ENCODE peak calls at places on chromosomes 6 and 20, in eight cellular contexts. One of them, this sample, is unnamed.

GRCh38 chr6:106630366-106630765 is 988 bp downstream of the QRSL1 start:
- DNase-seq in left ventricle myocardium inferior: no peak
- DNase-seq in astrocyte of the spinal cord: no peak
- DNase-seq in endothelial cell: no peak
- DNase-seq in GM10248: peak
- DNase-seq in ovary: no peak
- DNase-seq in astrocyte of the cerebellum: no peak
- DNase-seq in SK-N-SH: no peak
- DNase-seq in this sample: no peak

GRCh38 chr6:159533016-159533415 is 160.0 kb downstream of the SOD2 start:
- DNase-seq in left ventricle myocardium inferior: no peak
- DNase-seq in astrocyte of the spinal cord: no peak
- DNase-seq in endothelial cell: no peak
- DNase-seq in GM10248: no peak
- DNase-seq in ovary: no peak
- DNase-seq in astrocyte of the cerebellum: no peak
- DNase-seq in SK-N-SH: no peak
- DNase-seq in this sample: no peak

GRCh38 chr6:32439139-32439538 is 548 bp upstream of the HLA-DRA start:
- DNase-seq in left ventricle myocardium inferior: no peak
- DNase-seq in astrocyte of the spinal cord: no peak
- DNase-seq in endothelial cell: no peak
- DNase-seq in GM10248: no peak
- DNase-seq in ovary: no peak
- DNase-seq in astrocyte of the cerebellum: no peak
- DNase-seq in SK-N-SH: no peak
- DNase-seq in this sample: no peak

GRCh38 chr6:139474145-139475108 is 100.0 kb upstream of the CITED2 start:
- DNase-seq in left ventricle myocardium inferior: no peak
- DNase-seq in astrocyte of the spinal cord: peak
- DNase-seq in endothelial cell: no peak
- DNase-seq in GM10248: peak
- DNase-seq in ovary: peak
- DNase-seq in astrocyte of the cerebellum: no peak
- DNase-seq in SK-N-SH: no peak
- DNase-seq in this sample: no peak

GRCh38 chr6:115544765-115545409 is 515.8 kb downstream of the FRK start:
- DNase-seq in left ventricle myocardium inferior: no peak
- DNase-seq in astrocyte of the spinal cord: no peak
- DNase-seq in endothelial cell: no peak
- DNase-seq in GM10248: no peak
- DNase-seq in ovary: no peak
- DNase-seq in astrocyte of the cerebellum: no peak
- DNase-seq in SK-N-SH: no peak
- DNase-seq in this sample: no peak

GRCh38 chr6:7910654-7911344 is at the start of gene TXNDC5:
- DNase-seq in left ventricle myocardium inferior: peak
- DNase-seq in astrocyte of the spinal cord: peak
- DNase-seq in endothelial cell: peak
- DNase-seq in GM10248: peak
- DNase-seq in ovary: peak
- DNase-seq in astrocyte of the cerebellum: peak
- DNase-seq in SK-N-SH: peak
- DNase-seq in this sample: peak

GRCh38 chr6:6008648-6009421 is 2.1 kb upstream of the NRN1 start:
- DNase-seq in left ventricle myocardium inferior: peak
- DNase-seq in astrocyte of the spinal cord: peak
- DNase-seq in endothelial cell: peak
- DNase-seq in GM10248: peak
- DNase-seq in ovary: peak
- DNase-seq in astrocyte of the cerebellum: no peak
- DNase-seq in SK-N-SH: peak
- DNase-seq in this sample: peak

GRCh38 chr6:7115452-7116223 is 7.9 kb downstream of the RREB1 start:
- DNase-seq in left ventricle myocardium inferior: no peak
- DNase-seq in astrocyte of the spinal cord: no peak
- DNase-seq in endothelial cell: no peak
- DNase-seq in GM10248: no peak
- DNase-seq in ovary: no peak
- DNase-seq in astrocyte of the cerebellum: no peak
- DNase-seq in SK-N-SH: no peak
- DNase-seq in this sample: no peak

GRCh38 chr6:158536084-158536890 is 23.6 kb upstream of the TMEM181 start:
- DNase-seq in left ventricle myocardium inferior: peak
- DNase-seq in astrocyte of the spinal cord: peak
- DNase-seq in endothelial cell: peak
- DNase-seq in GM10248: peak
- DNase-seq in ovary: peak
- DNase-seq in astrocyte of the cerebellum: peak
- DNase-seq in SK-N-SH: peak
- DNase-seq in this sample: peak

GRCh38 chr6:56004421-56004820 is 129.0 kb upstream of the BMP5 start:
- DNase-seq in left ventricle myocardium inferior: no peak
- DNase-seq in astrocyte of the spinal cord: peak
- DNase-seq in endothelial cell: no peak
- DNase-seq in GM10248: no peak
- DNase-seq in ovary: no peak
- DNase-seq in astrocyte of the cerebellum: no peak
- DNase-seq in SK-N-SH: no peak
- DNase-seq in this sample: no peak

GRCh38 chr6:15985354-15985995 is 143.4 kb upstream of the MYLIP start:
- DNase-seq in left ventricle myocardium inferior: no peak
- DNase-seq in astrocyte of the spinal cord: no peak
- DNase-seq in endothelial cell: no peak
- DNase-seq in GM10248: no peak
- DNase-seq in ovary: no peak
- DNase-seq in astrocyte of the cerebellum: no peak
- DNase-seq in SK-N-SH: no peak
- DNase-seq in this sample: no peak

GRCh38 chr6:14468656-14469321 is 351.2 kb downstream of the CD83 start:
- DNase-seq in left ventricle myocardium inferior: no peak
- DNase-seq in astrocyte of the spinal cord: no peak
- DNase-seq in endothelial cell: no peak
- DNase-seq in GM10248: no peak
- DNase-seq in ovary: no peak
- DNase-seq in astrocyte of the cerebellum: no peak
- DNase-seq in SK-N-SH: no peak
- DNase-seq in this sample: peak

GRCh38 chr6:160428818-160429744 is 80.9 kb downstream of the SLC22A3 start:
- DNase-seq in left ventricle myocardium inferior: no peak
- DNase-seq in astrocyte of the spinal cord: no peak
- DNase-seq in endothelial cell: no peak
- DNase-seq in GM10248: no peak
- DNase-seq in ovary: no peak
- DNase-seq in astrocyte of the cerebellum: no peak
- DNase-seq in SK-N-SH: no peak
- DNase-seq in this sample: peak

GRCh38 chr6:37141291-37142046 is 28.5 kb upstream of the PIM1 start:
- DNase-seq in left ventricle myocardium inferior: no peak
- DNase-seq in astrocyte of the spinal cord: peak
- DNase-seq in endothelial cell: no peak
- DNase-seq in GM10248: no peak
- DNase-seq in ovary: peak
- DNase-seq in astrocyte of the cerebellum: peak
- DNase-seq in SK-N-SH: no peak
- DNase-seq in this sample: no peak

GRCh38 chr6:123855493-123855892 is 51.8 kb downstream of the NKAIN2 start:
- DNase-seq in left ventricle myocardium inferior: no peak
- DNase-seq in astrocyte of the spinal cord: no peak
- DNase-seq in endothelial cell: no peak
- DNase-seq in GM10248: no peak
- DNase-seq in ovary: no peak
- DNase-seq in astrocyte of the cerebellum: no peak
- DNase-seq in SK-N-SH: no peak
- DNase-seq in this sample: no peak

GRCh38 chr20:58463231-58463630 is 52.0 kb downstream of the APCDD1L start:
- DNase-seq in left ventricle myocardium inferior: no peak
- DNase-seq in astrocyte of the spinal cord: no peak
- DNase-seq in endothelial cell: no peak
- DNase-seq in GM10248: no peak
- DNase-seq in ovary: no peak
- DNase-seq in astrocyte of the cerebellum: no peak
- DNase-seq in SK-N-SH: no peak
- DNase-seq in this sample: no peak

GRCh38 chr20:19726126-19726525 is 31.9 kb upstream of the RIN2 start:
- DNase-seq in left ventricle myocardium inferior: no peak
- DNase-seq in astrocyte of the spinal cord: peak
- DNase-seq in endothelial cell: no peak
- DNase-seq in GM10248: no peak
- DNase-seq in ovary: no peak
- DNase-seq in astrocyte of the cerebellum: no peak
- DNase-seq in SK-N-SH: no peak
- DNase-seq in this sample: no peak

DNA sequence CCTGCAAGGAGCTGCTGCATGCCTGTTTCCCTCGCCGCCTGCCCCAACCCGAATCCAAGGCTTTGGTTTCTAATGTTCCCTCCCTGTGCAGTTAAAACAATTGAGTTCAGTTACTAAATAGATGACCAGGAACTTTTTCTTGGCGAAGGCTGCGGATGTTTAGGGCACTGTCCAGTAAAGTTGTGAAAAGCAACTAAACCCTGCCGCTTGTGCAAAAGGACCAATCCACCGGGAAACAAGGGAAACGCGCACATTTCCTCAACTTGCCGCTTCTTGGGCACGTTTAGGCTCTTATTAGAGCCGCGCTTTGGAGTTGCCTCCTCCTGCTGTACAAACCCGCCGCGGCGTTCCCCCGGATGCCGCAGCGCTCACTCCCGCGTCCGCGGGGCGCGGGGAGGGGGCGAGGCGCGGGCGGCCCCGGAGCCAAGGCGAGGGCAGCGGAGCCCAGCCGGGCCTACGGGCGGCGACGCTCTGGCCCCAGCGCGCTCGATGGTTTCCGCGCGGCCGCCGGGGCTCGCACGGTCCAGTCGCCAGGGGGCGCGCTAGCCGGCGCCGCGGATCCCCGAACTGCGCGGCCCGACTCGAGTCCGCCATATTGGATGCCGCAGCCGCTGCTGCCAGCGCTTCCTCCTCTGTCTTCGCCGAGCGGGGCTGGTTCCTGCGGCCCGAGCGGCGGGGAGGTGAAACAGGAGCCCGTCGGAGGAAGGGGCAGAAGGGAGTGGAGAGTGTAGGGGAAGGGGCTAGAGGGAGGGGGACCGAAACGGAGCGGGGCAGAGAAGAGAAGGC is at the start of gene SCAF8:
- DNase-seq in left ventricle myocardium inferior: peak
- DNase-seq in astrocyte of the spinal cord: peak
- DNase-seq in endothelial cell: peak
- DNase-seq in GM10248: peak
- DNase-seq in ovary: peak
- DNase-seq in astrocyte of the cerebellum: peak
- DNase-seq in SK-N-SH: peak
- DNase-seq in this sample: peak
- TF ChIP-seq CTCF in left ventricle myocardium inferior: peak
- TF ChIP-seq CTCF in astrocyte of the spinal cord: peak
- TF ChIP-seq CTCF in endothelial cell: peak
- TF ChIP-seq CTCF in GM10248: peak
- TF ChIP-seq CTCF in ovary: peak
- TF ChIP-seq CTCF in astrocyte of the cerebellum: peak
- TF ChIP-seq CTCF in SK-N-SH: peak
- TF ChIP-seq CTCF in this sample: peak

GRCh38 chr20:23917024-23917725 is 37.6 kb upstream of the CST5 start:
- DNase-seq in left ventricle myocardium inferior: no peak
- DNase-seq in astrocyte of the spinal cord: no peak
- DNase-seq in endothelial cell: no peak
- DNase-seq in GM10248: no peak
- DNase-seq in ovary: no peak
- DNase-seq in astrocyte of the cerebellum: no peak
- DNase-seq in SK-N-SH: no peak
- DNase-seq in this sample: no peak

GRCh38 chr20:23920936-23921335 is 41.4 kb upstream of the CST5 start:
- DNase-seq in left ventricle myocardium inferior: no peak
- DNase-seq in astrocyte of the spinal cord: no peak
- DNase-seq in endothelial cell: no peak
- DNase-seq in GM10248: no peak
- DNase-seq in ovary: no peak
- DNase-seq in astrocyte of the cerebellum: no peak
- DNase-seq in SK-N-SH: peak
- DNase-seq in this sample: no peak

GRCh38 chr20:23918101-23918862 is 38.7 kb upstream of the CST5 start:
- DNase-seq in left ventricle myocardium inferior: no peak
- DNase-seq in astrocyte of the spinal cord: no peak
- DNase-seq in endothelial cell: no peak
- DNase-seq in GM10248: no peak
- DNase-seq in ovary: no peak
- DNase-seq in astrocyte of the cerebellum: no peak
- DNase-seq in SK-N-SH: no peak
- DNase-seq in this sample: peak

GRCh38 chr20:23920408-23920780 is 40.8 kb upstream of the CST5 start:
- DNase-seq in left ventricle myocardium inferior: no peak
- DNase-seq in astrocyte of the spinal cord: no peak
- DNase-seq in endothelial cell: no peak
- DNase-seq in GM10248: no peak
- DNase-seq in ovary: no peak
- DNase-seq in astrocyte of the cerebellum: no peak
- DNase-seq in SK-N-SH: no peak
- DNase-seq in this sample: no peak

DNA sequence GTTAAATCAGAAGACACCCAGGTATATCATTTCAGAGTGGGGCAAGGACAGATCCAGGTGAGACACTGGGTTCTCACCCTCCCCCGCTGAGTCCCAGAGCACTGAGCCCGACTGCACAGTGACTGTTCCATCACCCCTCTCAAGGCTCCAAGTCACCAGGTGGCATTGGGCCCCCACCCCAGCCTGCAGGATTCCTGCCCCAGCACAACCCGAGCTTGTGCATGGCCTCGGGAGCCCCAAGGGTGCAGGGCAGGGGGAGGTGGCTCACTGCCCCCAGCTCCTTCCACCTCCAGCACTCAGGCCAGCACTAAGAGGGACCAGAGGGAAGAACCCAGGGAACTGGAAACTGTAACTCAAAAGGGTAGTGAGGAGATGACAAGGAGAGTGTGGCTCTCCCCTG is 39.3 kb upstream of the CST5 start:
- DNase-seq in left ventricle myocardium inferior: no peak
- DNase-seq in astrocyte of the spinal cord: no peak
- DNase-seq in endothelial cell: no peak
- DNase-seq in GM10248: no peak
- DNase-seq in ovary: no peak
- DNase-seq in astrocyte of the cerebellum: no peak
- DNase-seq in SK-N-SH: no peak
- DNase-seq in this sample: no peak
- TF ChIP-seq CTCF in left ventricle myocardium inferior: no peak
- TF ChIP-seq CTCF in astrocyte of the spinal cord: no peak
- TF ChIP-seq CTCF in endothelial cell: no peak
- TF ChIP-seq CTCF in GM10248: no peak
- TF ChIP-seq CTCF in ovary: no peak
- TF ChIP-seq CTCF in astrocyte of the cerebellum: no peak
- TF ChIP-seq CTCF in SK-N-SH: no peak
- TF ChIP-seq CTCF in this sample: no peak

GRCh38 chr20:973785-974194 is 28.3 kb downstream of the RSPO4 start:
- DNase-seq in left ventricle myocardium inferior: no peak
- DNase-seq in astrocyte of the spinal cord: peak
- DNase-seq in endothelial cell: peak
- DNase-seq in GM10248: peak
- DNase-seq in ovary: no peak
- DNase-seq in astrocyte of the cerebellum: no peak
- DNase-seq in SK-N-SH: peak
- DNase-seq in this sample: no peak
- TF ChIP-seq CTCF in left ventricle myocardium inferior: peak
- TF ChIP-seq CTCF in astrocyte of the spinal cord: peak
- TF ChIP-seq CTCF in endothelial cell: peak
- TF ChIP-seq CTCF in GM10248: peak
- TF ChIP-seq CTCF in ovary: no peak
- TF ChIP-seq CTCF in astrocyte of the cerebellum: peak
- TF ChIP-seq CTCF in SK-N-SH: peak
- TF ChIP-seq CTCF in this sample: peak

GRCh38 chr6:42185597-42185996 is 9.2 kb downstream of the GUCA1B start:
- DNase-seq in left ventricle myocardium inferior: no peak
- DNase-seq in astrocyte of the spinal cord: no peak
- DNase-seq in endothelial cell: no peak
- DNase-seq in GM10248: no peak
- DNase-seq in ovary: no peak
- DNase-seq in astrocyte of the cerebellum: no peak
- DNase-seq in SK-N-SH: no peak
- DNase-seq in this sample: no peak
- TF ChIP-seq CTCF in left ventricle myocardium inferior: no peak
- TF ChIP-seq CTCF in astrocyte of the spinal cord: no peak
- TF ChIP-seq CTCF in endothelial cell: no peak
- TF ChIP-seq CTCF in GM10248: no peak
- TF ChIP-seq CTCF in ovary: no peak
- TF ChIP-seq CTCF in astrocyte of the cerebellum: no peak
- TF ChIP-seq CTCF in SK-N-SH: no peak
- TF ChIP-seq CTCF in this sample: no peak